ENCODE peak calls at places on chromosomes 13 and 19, in nine cellular contexts. W, Z, J, O, G, I, Q, E and P are unnamed samples.

GRCh38 chr19:16462757-16463250 is 9.0 kb downstream of the EPS15L1 start:
- DNase-seq in O (peak; percentile 88), G (no peak), E (no peak), Q (no peak), Z (no peak), J (peak; percentile 77), I (peak; percentile 34), W (no peak), P (no peak)

GRCh38 chr13:44626176-44626575 is 50.0 kb upstream of the TSC22D1 start:
- DNase-seq in Z (no peak), W (no peak), E (no peak), O (no peak), J (no peak), I (peak; percentile 33), Q (no peak), G (no peak), P (no peak)

GRCh38 chr13:107043016-107043957 is 475.4 kb upstream of the ARGLU1 start:
- DNase-seq in I (peak; percentile 34), Q (peak; percentile 34), G (no peak), O (no peak), J (no peak), E (no peak), W (no peak), Z (no peak), P (no peak)

GRCh38 chr19:11587302-11587972 is 9.8 kb upstream of the ZNF627 start:
- DNase-seq in Z (peak; percentile 22), E (peak; percentile 84), W (peak; percentile 50), J (peak; percentile 35), I (peak; percentile 60), Q (peak; percentile 78), O (peak; percentile 61), G (peak; percentile 25), P (peak; percentile 80)

GRCh38 chr19:8877854-8878705 is 45.9 kb downstream of the MBD3L1 start:
- DNase-seq in I (no peak), J (no peak), G (no peak), W (no peak), O (no peak), Z (no peak), Q (no peak), E (peak; percentile 7), P (no peak)

GRCh38 chr13:111179908-111180756 is 65.0 kb downstream of the ARHGEF7 start:
- DNase-seq in G (no peak), E (peak; percentile 19), I (no peak), O (no peak), Z (no peak), W (no peak), Q (no peak), J (no peak), P (no peak)

GRCh38 chr13:83297591-83298305 is 584.5 kb downstream of the SLITRK1 start:
- DNase-seq in Z (no peak), Q (no peak), G (no peak), I (no peak), W (no peak), E (no peak), J (no peak), O (no peak), P (no peak)

GRCh38 chr19:55345818-55346724 is 6.4 kb downstream of the KMT5C start:
- DNase-seq in I (no peak), O (no peak), E (no peak), W (no peak), Q (no peak), Z (no peak), G (no peak), J (no peak), P (no peak)

GRCh38 chr13:46893820-46894533 is 2.9 kb downstream of the HTR2A start:
- DNase-seq in Z (no peak), J (no peak), O (peak; percentile 40), E (peak; percentile 76), I (peak; percentile 17), W (peak; percentile 69), Q (peak; percentile 58), G (peak; percentile 57), P (peak; percentile 82)

GRCh38 chr13:73365240-73365639 is 306.4 kb downstream of the KLF5 start:
- DNase-seq in E (no peak), W (no peak), O (no peak), G (no peak), Q (no peak), J (no peak), Z (no peak), I (no peak), P (no peak)

GRCh38 chr19:54208784-54209057 is 8.1 kb downstream of the RPS9 start:
- DNase-seq in Q (no peak), G (no peak), J (no peak), O (peak; percentile 35), E (peak; percentile 50), Z (no peak), W (no peak), I (no peak), P (no peak)